ENCODE peak calls at places on chromosomes 4 and X, in nine cellular contexts. X is RPMI7951; P is occipital lobe; A is Right ventricle myocardium inferior; K is NCI-H774; C is activated T-cell treated with anti-CD3 and anti-CD28 coated beads, Interleukin-2, amount 50 U/mL, for 24 hours; O is GOT3; E is stimulated activated CD4-positive, alpha-beta T cell treated with anti-CD3 and anti-CD28 coated beads, TNF-alpha, amount 100 ng/mL, for 1 hour; D is T-helper 1 cell. F is an unnamed sample.

GRCh38 chr4:73250642-73251041 is 8.0 kb downstream of the ANKRD17 start:
- DNase-seq in E (no peak), X (no peak), D (no peak), K (no peak), C (no peak), A (no peak), O (no peak), P (no peak), F (no peak)

GRCh38 chr4:54516556-54517215 is 141.1 kb upstream of the KIT start:
- DNase-seq in C (no peak), O (no peak), A (no peak), P (no peak), E (no peak), X (peak), D (no peak), K (no peak), F (no peak)

GRCh38 chr4:176036585-176037205 is 28.9 kb upstream of the WDR17 start:
- DNase-seq in E (no peak), P (no peak), X (no peak), K (no peak), C (no peak), O (no peak), D (no peak), A (no peak), F (no peak)

GRCh38 chr4:76896731-76897521 is 1.0 kb downstream of the SOWAHB start:
- DNase-seq in E (no peak), A (peak), O (no peak), X (no peak), C (peak), P (peak), D (peak), K (peak), F (no peak)

GRCh38 chrX:40539214-40540142 is 41.3 kb upstream of the ATP6AP2 start:
- DNase-seq in A (peak), E (peak), D (peak), O (no peak), K (peak), C (peak), P (no peak), X (peak), F (peak)

GRCh38 chr4:7466904-7467303 is 32.2 kb upstream of the PSAPL1 start:
- DNase-seq in K (no peak), D (no peak), X (peak), E (no peak), A (peak), O (no peak), C (no peak), P (peak), F (no peak)

GRCh38 chr4:128861856-128862518 is 52.5 kb downstream of the JADE1 start:
- DNase-seq in O (no peak), K (no peak), D (no peak), E (no peak), C (no peak), A (peak), X (no peak), P (no peak), F (no peak)

GRCh38 chr4:37561803-37562207 is 124.4 kb downstream of the RELL1 start:
- DNase-seq in K (peak), A (no peak), D (no peak), X (peak), E (no peak), O (no peak), P (no peak), C (no peak), F (no peak)

GRCh38 chr4:47839259-47839658 is 1.4 kb upstream of the CORIN start:
- DNase-seq in X (no peak), O (no peak), E (no peak), A (peak), K (no peak), P (no peak), C (peak), D (no peak), F (no peak)

GRCh38 chrX:17860179-17860780 is 818 bp downstream of the RAI2 start:
- DNase-seq in D (no peak), O (no peak), X (no peak), E (no peak), C (peak), A (no peak), K (no peak), P (no peak), F (no peak)

GRCh38 chr4:11182031-11182430 is 246.7 kb downstream of the HS3ST1 start:
- DNase-seq in O (no peak), D (no peak), X (no peak), A (no peak), K (no peak), P (no peak), C (no peak), E (no peak), F (no peak)

GRCh38 chr4:55817691-55818090 is 1.9 kb upstream of the EXOC1L start:
- DNase-seq in A (no peak), D (no peak), E (no peak), C (no peak), K (no peak), P (no peak), O (no peak), X (no peak), F (no peak)

GRCh38 chr4:11480683-11481082 is 52.0 kb upstream of the HS3ST1 start:
- DNase-seq in O (no peak), E (no peak), D (no peak), P (no peak), K (no peak), C (no peak), A (no peak), X (peak), F (no peak)

GRCh38 chrX:53438832-53439230 is 4.7 kb upstream of the HSD17B10 start:
- DNase-seq in A (no peak), O (no peak), D (no peak), X (no peak), K (no peak), E (no peak), P (no peak), C (no peak), F (no peak)

GRCh38 chr4:17544831-17545234 is 29.9 kb downstream of the CLRN2 start:
- DNase-seq in E (no peak), P (no peak), D (no peak), K (peak), C (no peak), X (no peak), O (no peak), A (no peak), F (no peak)

GRCh38 chrX:104372547-104372946 is 117.8 kb upstream of the ESX1 start:
- DNase-seq in O (no peak), C (no peak), D (no peak), A (no peak), X (no peak), K (no peak), E (no peak), P (no peak), F (no peak)

GRCh38 chr4:1626151-1626550 is 58.0 kb downstream of the FAM53A start:
- DNase-seq in C (no peak), A (no peak), K (no peak), E (no peak), O (no peak), D (no peak), X (no peak), P (no peak), F (no peak)

GRCh38 chr4:184415071-184415470 is 59.3 kb downstream of the IRF2 start:
- DNase-seq in K (no peak), A (no peak), C (no peak), O (no peak), D (no peak), X (no peak), P (no peak), E (no peak), F (no peak)

GRCh38 chr4:166657261-166657660 is 577.0 kb downstream of the SPOCK3 start:
- DNase-seq in C (no peak), A (no peak), O (no peak), E (no peak), K (no peak), P (no peak), D (no peak), X (peak), F (no peak)

GRCh38 chr4:130296448-130296847 is 1200.5 kb downstream of the C4orf33 start:
- DNase-seq in D (no peak), E (no peak), O (no peak), C (no peak), X (no peak), K (no peak), P (no peak), A (no peak), F (no peak)

GRCh38 chr4:40309250-40309774 is 25.8 kb upstream of the CHRNA9 start:
- DNase-seq in K (no peak), P (no peak), D (peak), A (peak), X (peak), C (peak), O (no peak), E (peak), F (peak)

GRCh38 chr4:72320185-72320948 is 248.7 kb downstream of the ADAMTS3 start:
- DNase-seq in X (no peak), E (no peak), C (no peak), P (no peak), K (no peak), O (no peak), D (no peak), A (no peak), F (no peak)

GRCh38 chr4:167986044-167986443 is 106.3 kb upstream of the ANXA10 start:
- DNase-seq in K (no peak), A (no peak), C (no peak), E (no peak), X (no peak), O (no peak), D (no peak), P (no peak), F (no peak)

GRCh38 chr4:92522371-92522770 is 218.6 kb downstream of the GRID2 start:
- DNase-seq in X (no peak), D (no peak), O (no peak), C (no peak), P (no peak), A (no peak), E (no peak), K (no peak), F (no peak)

F was measured in central memory CD8-positive, alpha-beta T cell.